ENCODE peak calls at places on chromosome 1, in six cellular contexts. One of them, this sample, is unnamed.
A peak's percentile ranks its signal among the peaks of the same experiment; 100 is the strongest.

GRCh38 chr1:23614128-23614660 is 54.9 kb upstream of the ID3 start:
- DNase-seq in activated T-cell treated with anti-CD3 and anti-CD28 coated beads, Interleukin-2, amount 50 U/mL, for 72 hours: no peak
- DNase-seq in NAMALWA: peak; percentile 92
- DNase-seq in stimulated activated CD4-positive, alpha-beta T cell treated with anti-CD3 and anti-CD28 coated beads, Interleukin-15, amount 100 ng/mL, for 1 hour: no peak
- DNase-seq in nephron progenitor cell: no peak
- DNase-seq in dorsolateral prefrontal cortex: no peak
- DNase-seq in this sample: no peak

GRCh38 chr1:1235016-1235744 is 3.1 kb downstream of the B3GALT6 start:
- DNase-seq in activated T-cell treated with anti-CD3 and anti-CD28 coated beads, Interleukin-2, amount 50 U/mL, for 72 hours: no peak
- DNase-seq in NAMALWA: no peak
- DNase-seq in stimulated activated CD4-positive, alpha-beta T cell treated with anti-CD3 and anti-CD28 coated beads, Interleukin-15, amount 100 ng/mL, for 1 hour: no peak
- DNase-seq in nephron progenitor cell: no peak
- DNase-seq in dorsolateral prefrontal cortex: no peak
- DNase-seq in this sample: no peak

GRCh38 chr1:101476541-101476940 is 239.7 kb downstream of the S1PR1 start:
- DNase-seq in activated T-cell treated with anti-CD3 and anti-CD28 coated beads, Interleukin-2, amount 50 U/mL, for 72 hours: no peak
- DNase-seq in NAMALWA: no peak
- DNase-seq in stimulated activated CD4-positive, alpha-beta T cell treated with anti-CD3 and anti-CD28 coated beads, Interleukin-15, amount 100 ng/mL, for 1 hour: no peak
- DNase-seq in nephron progenitor cell: no peak
- DNase-seq in dorsolateral prefrontal cortex: no peak
- DNase-seq in this sample: no peak

GRCh38 chr1:17458794-17459193 is 19.3 kb upstream of the RCC2 start:
- DNase-seq in activated T-cell treated with anti-CD3 and anti-CD28 coated beads, Interleukin-2, amount 50 U/mL, for 72 hours: no peak
- DNase-seq in NAMALWA: no peak
- DNase-seq in stimulated activated CD4-positive, alpha-beta T cell treated with anti-CD3 and anti-CD28 coated beads, Interleukin-15, amount 100 ng/mL, for 1 hour: no peak
- DNase-seq in nephron progenitor cell: no peak
- DNase-seq in dorsolateral prefrontal cortex: no peak
- DNase-seq in this sample: no peak

GRCh38 chr1:119007343-119007671 is 19.2 kb upstream of the TBX15 start:
- DNase-seq in activated T-cell treated with anti-CD3 and anti-CD28 coated beads, Interleukin-2, amount 50 U/mL, for 72 hours: no peak
- DNase-seq in NAMALWA: no peak
- DNase-seq in stimulated activated CD4-positive, alpha-beta T cell treated with anti-CD3 and anti-CD28 coated beads, Interleukin-15, amount 100 ng/mL, for 1 hour: no peak
- DNase-seq in nephron progenitor cell: no peak
- DNase-seq in dorsolateral prefrontal cortex: no peak
- DNase-seq in this sample: no peak

GRCh38 chr1:93004566-93005251 is 43.4 kb upstream of the DIPK1A start:
- DNase-seq in activated T-cell treated with anti-CD3 and anti-CD28 coated beads, Interleukin-2, amount 50 U/mL, for 72 hours: no peak
- DNase-seq in NAMALWA: no peak
- DNase-seq in stimulated activated CD4-positive, alpha-beta T cell treated with anti-CD3 and anti-CD28 coated beads, Interleukin-15, amount 100 ng/mL, for 1 hour: no peak
- DNase-seq in nephron progenitor cell: no peak
- DNase-seq in dorsolateral prefrontal cortex: no peak
- DNase-seq in this sample: no peak

GRCh38 chr1:245051349-245052221 is 103.2 kb upstream of the KIF26B start:
- DNase-seq in activated T-cell treated with anti-CD3 and anti-CD28 coated beads, Interleukin-2, amount 50 U/mL, for 72 hours: peak; percentile 30
- DNase-seq in NAMALWA: no peak
- DNase-seq in stimulated activated CD4-positive, alpha-beta T cell treated with anti-CD3 and anti-CD28 coated beads, Interleukin-15, amount 100 ng/mL, for 1 hour: no peak
- DNase-seq in nephron progenitor cell: no peak
- DNase-seq in dorsolateral prefrontal cortex: no peak
- DNase-seq in this sample: no peak

GRCh38 chr1:204445860-204446412 is 34.3 kb upstream of the PPP1R15B start:
- DNase-seq in activated T-cell treated with anti-CD3 and anti-CD28 coated beads, Interleukin-2, amount 50 U/mL, for 72 hours: peak; percentile 66
- DNase-seq in NAMALWA: peak; percentile 73
- DNase-seq in stimulated activated CD4-positive, alpha-beta T cell treated with anti-CD3 and anti-CD28 coated beads, Interleukin-15, amount 100 ng/mL, for 1 hour: peak; percentile 35
- DNase-seq in nephron progenitor cell: peak; percentile 64
- DNase-seq in dorsolateral prefrontal cortex: peak; percentile 34
- DNase-seq in this sample: no peak

GRCh38 chr1:162822391-162823200 is 32.1 kb downstream of the HSD17B7 start:
- DNase-seq in activated T-cell treated with anti-CD3 and anti-CD28 coated beads, Interleukin-2, amount 50 U/mL, for 72 hours: peak; percentile 11
- DNase-seq in NAMALWA: no peak
- DNase-seq in stimulated activated CD4-positive, alpha-beta T cell treated with anti-CD3 and anti-CD28 coated beads, Interleukin-15, amount 100 ng/mL, for 1 hour: no peak
- DNase-seq in nephron progenitor cell: peak; percentile 49
- DNase-seq in dorsolateral prefrontal cortex: peak; percentile 44
- DNase-seq in this sample: peak; percentile 32

GRCh38 chr1:174700775-174701174 is 253.0 kb downstream of the GPR52 start:
- DNase-seq in activated T-cell treated with anti-CD3 and anti-CD28 coated beads, Interleukin-2, amount 50 U/mL, for 72 hours: no peak
- DNase-seq in NAMALWA: no peak
- DNase-seq in stimulated activated CD4-positive, alpha-beta T cell treated with anti-CD3 and anti-CD28 coated beads, Interleukin-15, amount 100 ng/mL, for 1 hour: no peak
- DNase-seq in nephron progenitor cell: no peak
- DNase-seq in dorsolateral prefrontal cortex: no peak
- DNase-seq in this sample: no peak

GRCh38 chr1:224632921-224633321 is 16.8 kb downstream of the CNIH3 start:
- DNase-seq in activated T-cell treated with anti-CD3 and anti-CD28 coated beads, Interleukin-2, amount 50 U/mL, for 72 hours: no peak
- DNase-seq in NAMALWA: no peak
- DNase-seq in stimulated activated CD4-positive, alpha-beta T cell treated with anti-CD3 and anti-CD28 coated beads, Interleukin-15, amount 100 ng/mL, for 1 hour: no peak
- DNase-seq in nephron progenitor cell: no peak
- DNase-seq in dorsolateral prefrontal cortex: no peak
- DNase-seq in this sample: no peak

This sample was measured in occipital lobe.